ENCODE peak calls at places on chromosomes 4 and X, in eight cellular contexts. A is CD14-positive monocyte; B is ovary; G is CD4-positive, alpha-beta T cell; R is lung; H is pancreas; T is IMR-90; O is cardiac muscle cell. C is an unnamed sample.

GRCh38 chr4:762211-763190 is 56.9 kb downstream of the PCGF3 start:
- DNase-seq in A (no peak), B (no peak), G (no peak), R (no peak), H (peak; percentile 34), T (no peak), O (peak; percentile 36), C (no peak)

GRCh38 chrX:153922932-153923857 is 2.9 kb downstream of the ARHGAP4 start:
- DNase-seq in A (peak; percentile 45), B (peak; percentile 83), G (no peak), R (peak; percentile 75), H (peak; percentile 92), T (peak; percentile 58), O (peak; percentile 75), C (no peak)

GRCh38 chr4:145179201-145179860 is 1.1 kb downstream of the OTUD4 start:
- DNase-seq in A (no peak), B (peak; percentile 61), G (peak; percentile 57), R (peak; percentile 74), H (peak; percentile 73), T (peak; percentile 49), O (peak; percentile 63), C (peak; percentile 6)

GRCh38 chrX:72576161-72576896 is 3.7 kb upstream of the HDAC8 start:
- DNase-seq in A (no peak), B (no peak), G (no peak), R (no peak), H (no peak), T (peak; percentile 52), O (peak; percentile 89), C (no peak)

GRCh38 chr4:22202351-22203343 is 254.1 kb upstream of the KCNIP4 start:
- DNase-seq in A (no peak), B (no peak), G (no peak), R (no peak), H (no peak), T (no peak), O (peak; percentile 63), C (no peak)

GRCh38 chr4:1593881-1594345 is 90.2 kb downstream of the FAM53A start:
- DNase-seq in A (no peak), B (no peak), G (no peak), R (no peak), H (no peak), T (no peak), O (no peak), C (no peak)

GRCh38 chr4:77065382-77065781 is 10.4 kb downstream of the CCNI start:
- DNase-seq in A (no peak), B (no peak), G (no peak), R (no peak), H (no peak), T (peak; percentile 80), O (no peak), C (no peak)

GRCh38 chrX:70293621-70294020 is 3.7 kb downstream of the KIF4A start:
- DNase-seq in A (no peak), B (no peak), G (no peak), R (no peak), H (no peak), T (peak; percentile 66), O (no peak), C (no peak)

GRCh38 chr4:143296397-143297067 is 40.1 kb upstream of the GAB1 start:
- DNase-seq in A (no peak), B (no peak), G (no peak), R (no peak), H (no peak), T (no peak), O (no peak), C (no peak)

GRCh38 chr4:53221832-53222480 is 143.9 kb downstream of the SCFD2 start:
- DNase-seq in A (no peak), B (no peak), G (no peak), R (no peak), H (no peak), T (no peak), O (no peak), C (no peak)

GRCh38 chrX:40581333-40581910 is 652 bp downstream of the ATP6AP2 start:
- DNase-seq in A (no peak), B (no peak), G (no peak), R (no peak), H (no peak), T (peak; percentile 8), O (peak; percentile 24), C (no peak)

GRCh38 chr4:80206111-80206510 is 8.8 kb downstream of the PRDM8 start:
- DNase-seq in A (no peak), B (no peak), G (no peak), R (no peak), H (no peak), T (no peak), O (no peak), C (no peak)

GRCh38 chrX:49165901-49166881 is 3.6 kb downstream of the MAGIX start:
- DNase-seq in A (peak; percentile 91), B (peak; percentile 81), G (peak; percentile 56), R (peak; percentile 77), H (peak; percentile 77), T (peak; percentile 61), O (peak; percentile 76), C (peak; percentile 30)

GRCh38 chr4:75714681-75715080 is 9.7 kb upstream of the USO1 start:
- DNase-seq in A (no peak), B (no peak), G (no peak), R (no peak), H (no peak), T (no peak), O (no peak), C (no peak)

GRCh38 chrX:65596270-65596669 is 61.7 kb upstream of the LAS1L start:
- DNase-seq in A (peak; percentile 52), B (peak; percentile 26), G (peak; percentile 41), R (no peak), H (no peak), T (peak; percentile 49), O (peak; percentile 41), C (no peak)

GRCh38 chrX:56763556-56764152 is 34.6 kb downstream of the NBDY start:
- DNase-seq in A (no peak), B (peak; percentile 82), G (peak; percentile 73), R (peak; percentile 84), H (peak; percentile 75), T (peak; percentile 75), O (no peak), C (no peak)

GRCh38 chrX:16023790-16024734 is 99.3 kb upstream of the GRPR start:
- DNase-seq in A (peak; percentile 28), B (no peak), G (no peak), R (no peak), H (no peak), T (peak; percentile 58), O (peak; percentile 24), C (no peak)

GRCh38 chr4:62324215-62324614 is 1124.1 kb downstream of the ADGRL3 start:
- DNase-seq in A (no peak), B (no peak), G (no peak), R (peak; percentile 41), H (no peak), T (no peak), O (no peak), C (no peak)

GRCh38 chrX:153927686-153927935 is 1.5 kb upstream of the ARHGAP4 start:
- DNase-seq in A (no peak), B (no peak), G (no peak), R (no peak), H (no peak), T (no peak), O (no peak), C (no peak)

GRCh38 chr4:1365271-1366178 is 18.5 kb downstream of the UVSSA start:
- DNase-seq in A (no peak), B (no peak), G (no peak), R (peak; percentile 86), H (peak; percentile 45), T (no peak), O (no peak), C (no peak)

GRCh38 chr4:107665001-107665400 is 55.0 kb downstream of the PAPSS1 start:
- DNase-seq in A (no peak), B (no peak), G (no peak), R (no peak), H (no peak), T (peak; percentile 17), O (peak; percentile 24), C (no peak)

GRCh38 chr4:107669068-107669467 is 51.0 kb downstream of the PAPSS1 start:
- DNase-seq in A (no peak), B (no peak), G (no peak), R (no peak), H (no peak), T (no peak), O (no peak), C (no peak)

GRCh38 chr4:107666134-107666533 is 53.9 kb downstream of the PAPSS1 start:
- DNase-seq in A (no peak), B (no peak), G (no peak), R (no peak), H (no peak), T (peak; percentile 55), O (peak; percentile 68), C (no peak)
- TF ChIP-seq CTCF in A (peak; percentile 11), B (no peak), G (no peak), R (no peak), H (peak; percentile 24), T (peak; percentile 66), O (peak; percentile 38), C (peak; percentile 53)

GRCh38 chr4:119559044-119559647 is 69.5 kb downstream of the PDE5A start:
- DNase-seq in A (no peak), B (no peak), G (no peak), R (no peak), H (no peak), T (peak; percentile 57), O (peak; percentile 78), C (no peak)
- TF ChIP-seq CTCF in A (no peak), B (peak; percentile 33), G (no peak), R (peak; percentile 16), H (peak; percentile 45), T (peak; percentile 51), O (peak; percentile 42), C (peak; percentile 74)

GRCh38 chr4:155207534-155208257 is 740 bp upstream of the NPY2R start:
- DNase-seq in A (no peak), B (no peak), G (no peak), R (no peak), H (no peak), T (no peak), O (peak; percentile 17), C (peak; percentile 18)

GRCh38 chr4:155208258-155209054 is at the start of gene NPY2R:
- DNase-seq in A (no peak), B (no peak), G (no peak), R (no peak), H (peak; percentile 14), T (no peak), O (no peak), C (peak; percentile 55)
- TF ChIP-seq CTCF in A (no peak), B (no peak), G (no peak), R (no peak), H (no peak), T (no peak), O (no peak), C (peak; percentile 53)

DNA sequence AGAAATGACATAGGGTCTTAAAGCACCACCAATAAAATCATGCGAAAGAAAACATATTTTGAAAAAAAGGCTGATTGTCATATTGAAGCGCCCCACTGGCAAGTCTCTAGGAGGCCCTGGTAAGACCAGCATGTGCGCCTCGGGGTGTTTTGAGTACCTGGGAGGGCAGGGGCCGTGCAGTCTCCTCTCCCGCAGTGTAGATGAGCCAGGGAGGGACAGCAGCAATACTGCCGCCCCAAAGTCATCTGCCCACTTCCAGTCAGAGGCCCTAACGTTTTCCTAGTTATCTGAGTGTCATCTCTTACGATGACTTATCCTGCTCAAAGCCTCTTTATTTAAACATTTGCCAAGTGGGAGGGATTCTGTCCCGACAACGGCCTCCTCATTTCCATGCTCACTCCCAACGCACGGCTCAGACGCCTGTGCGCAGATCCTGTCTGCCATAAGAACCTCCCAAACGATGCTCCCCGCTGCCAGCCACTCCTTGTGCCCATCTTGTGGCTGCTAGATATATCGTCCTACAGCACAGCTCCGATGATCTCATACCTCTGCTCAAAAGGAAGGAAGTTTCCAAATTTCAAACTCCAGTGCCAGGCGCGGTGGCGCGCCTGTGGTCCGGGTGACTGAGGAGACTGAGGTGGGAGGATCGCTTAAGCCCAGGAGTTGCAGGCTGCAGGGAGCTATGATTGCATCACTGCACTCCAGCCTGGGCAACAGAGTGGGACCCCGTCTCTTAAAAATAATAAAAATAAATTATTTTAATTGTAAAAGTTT is 17.2 kb upstream of the SCRG1 start:
- DNase-seq in A (peak; percentile 89), B (no peak), G (no peak), R (peak; percentile 40), H (no peak), T (no peak), O (peak; percentile 49), C (no peak)
- TF ChIP-seq CTCF in A (peak; percentile 43), B (no peak), G (no peak), R (no peak), H (no peak), T (no peak), O (peak; percentile 6), C (no peak)

C was measured in neural crest cell.